ENCODE peak calls at places on chromosomes 4 and X, in five cellular contexts. One of them, this sample, is unnamed.

GRCh38 chrX:3939967-3940610 is 226.6 kb upstream of the PRKX start:
- DNase-seq in GM23338: peak
- DNase-seq in upper lobe of right lung: no peak
- DNase-seq in IMR-90: peak
- DNase-seq in right cardiac atrium: peak
- DNase-seq in this sample: no peak

GRCh38 chrX:139739138-139739537 is 31.2 kb upstream of the MCF2 start:
- DNase-seq in upper lobe of right lung: no peak
- DNase-seq in GM23338: no peak
- DNase-seq in IMR-90: peak
- DNase-seq in right cardiac atrium: no peak
- DNase-seq in this sample: no peak

GRCh38 chrX:50903387-50904027 is 7.0 kb upstream of the BMP15 start:
- DNase-seq in GM23338: peak
- DNase-seq in upper lobe of right lung: no peak
- DNase-seq in IMR-90: peak
- DNase-seq in right cardiac atrium: no peak
- DNase-seq in this sample: no peak

GRCh38 chr4:10866691-10867090 is 182.1 kb upstream of the CLNK start:
- DNase-seq in GM23338: no peak
- DNase-seq in upper lobe of right lung: no peak
- DNase-seq in right cardiac atrium: no peak
- DNase-seq in IMR-90: no peak
- DNase-seq in this sample: no peak

GRCh38 chr4:7945709-7946380 is 6.2 kb upstream of the AFAP1 start:
- DNase-seq in GM23338: no peak
- DNase-seq in right cardiac atrium: no peak
- DNase-seq in upper lobe of right lung: peak
- DNase-seq in IMR-90: no peak
- DNase-seq in this sample: no peak

GRCh38 chrX:119502727-119503483 is 34.7 kb downstream of the SLC25A5 start:
- DNase-seq in right cardiac atrium: no peak
- DNase-seq in upper lobe of right lung: peak
- DNase-seq in IMR-90: peak
- DNase-seq in GM23338: no peak
- DNase-seq in this sample: peak

GRCh38 chr4:129926936-129927335 is 831.0 kb downstream of the C4orf33 start:
- DNase-seq in right cardiac atrium: no peak
- DNase-seq in upper lobe of right lung: no peak
- DNase-seq in IMR-90: no peak
- DNase-seq in GM23338: peak
- DNase-seq in this sample: no peak

GRCh38 chr4:24745172-24745895 is 50.0 kb upstream of the SOD3 start:
- DNase-seq in right cardiac atrium: no peak
- DNase-seq in upper lobe of right lung: no peak
- DNase-seq in IMR-90: no peak
- DNase-seq in GM23338: no peak
- DNase-seq in this sample: no peak

GRCh38 chr4:169059294-169060201 is 49.5 kb upstream of the CBR4 start:
- DNase-seq in upper lobe of right lung: no peak
- DNase-seq in GM23338: no peak
- DNase-seq in right cardiac atrium: peak
- DNase-seq in IMR-90: no peak
- DNase-seq in this sample: no peak

GRCh38 chrX:40010550-40011364 is 87.0 kb downstream of the BCOR start:
- DNase-seq in GM23338: no peak
- DNase-seq in IMR-90: no peak
- DNase-seq in right cardiac atrium: no peak
- DNase-seq in upper lobe of right lung: no peak
- DNase-seq in this sample: no peak

GRCh38 chr4:2797545-2798305 is 4.8 kb downstream of the SH3BP2 start:
- DNase-seq in upper lobe of right lung: peak
- DNase-seq in GM23338: no peak
- DNase-seq in IMR-90: no peak
- DNase-seq in right cardiac atrium: no peak
- DNase-seq in this sample: peak

GRCh38 chr4:109962401-109962800 is 49.7 kb downstream of the EGF start:
- DNase-seq in GM23338: no peak
- DNase-seq in upper lobe of right lung: no peak
- DNase-seq in right cardiac atrium: no peak
- DNase-seq in IMR-90: no peak
- DNase-seq in this sample: no peak

GRCh38 chrX:102042706-102043325 is 82.7 kb upstream of the TCEAL2 start:
- DNase-seq in upper lobe of right lung: no peak
- DNase-seq in IMR-90: no peak
- DNase-seq in GM23338: no peak
- DNase-seq in right cardiac atrium: no peak
- DNase-seq in this sample: no peak

GRCh38 chr4:83855044-83855443 is 319.1 kb downstream of the GPAT3 start:
- DNase-seq in upper lobe of right lung: no peak
- DNase-seq in GM23338: no peak
- DNase-seq in IMR-90: peak
- DNase-seq in right cardiac atrium: no peak
- DNase-seq in this sample: no peak

GRCh38 chrX:71095033-71095432 is 618 bp upstream of the FOXO4 start:
- DNase-seq in right cardiac atrium: no peak
- DNase-seq in GM23338: no peak
- DNase-seq in upper lobe of right lung: no peak
- DNase-seq in IMR-90: no peak
- DNase-seq in this sample: no peak
- H3K4me3 ChIP-seq in right cardiac atrium: peak
- H3K4me3 ChIP-seq in GM23338: peak
- H3K4me3 ChIP-seq in upper lobe of right lung: peak
- H3K4me3 ChIP-seq in IMR-90: peak
- H3K4me3 ChIP-seq in this sample: peak

GRCh38 chr4:146742416-146742815 is 103.7 kb downstream of the POU4F2 start:
- DNase-seq in upper lobe of right lung: no peak
- DNase-seq in right cardiac atrium: no peak
- DNase-seq in GM23338: peak
- DNase-seq in IMR-90: no peak
- DNase-seq in this sample: no peak

DNA sequence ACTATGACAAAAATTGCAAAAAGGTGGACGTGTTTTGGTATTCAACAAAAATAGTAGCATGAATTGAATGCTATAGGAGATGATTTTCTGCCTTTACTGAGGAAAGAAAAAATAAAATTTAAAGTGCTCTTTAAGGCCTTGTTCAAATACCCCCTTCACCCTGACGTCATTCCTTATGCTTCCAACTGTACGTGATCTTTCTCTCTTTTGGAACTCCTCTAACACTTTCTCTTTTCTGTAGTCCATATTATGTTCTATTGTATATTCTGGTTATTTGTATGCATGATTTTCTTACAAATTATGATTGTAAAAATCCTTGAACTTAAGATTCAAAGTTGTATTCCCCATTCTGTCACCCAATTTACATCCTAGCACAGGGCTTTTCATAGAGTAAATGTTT is 100.5 kb downstream of the POU4F2 start:
- DNase-seq in right cardiac atrium: no peak
- DNase-seq in GM23338: no peak
- DNase-seq in IMR-90: no peak
- DNase-seq in upper lobe of right lung: no peak
- DNase-seq in this sample: no peak
- H3K27ac ChIP-seq in right cardiac atrium: no peak
- H3K27ac ChIP-seq in GM23338: no peak
- H3K27ac ChIP-seq in IMR-90: no peak
- H3K27ac ChIP-seq in upper lobe of right lung: no peak
- H3K27ac ChIP-seq in this sample: no peak

DNA sequence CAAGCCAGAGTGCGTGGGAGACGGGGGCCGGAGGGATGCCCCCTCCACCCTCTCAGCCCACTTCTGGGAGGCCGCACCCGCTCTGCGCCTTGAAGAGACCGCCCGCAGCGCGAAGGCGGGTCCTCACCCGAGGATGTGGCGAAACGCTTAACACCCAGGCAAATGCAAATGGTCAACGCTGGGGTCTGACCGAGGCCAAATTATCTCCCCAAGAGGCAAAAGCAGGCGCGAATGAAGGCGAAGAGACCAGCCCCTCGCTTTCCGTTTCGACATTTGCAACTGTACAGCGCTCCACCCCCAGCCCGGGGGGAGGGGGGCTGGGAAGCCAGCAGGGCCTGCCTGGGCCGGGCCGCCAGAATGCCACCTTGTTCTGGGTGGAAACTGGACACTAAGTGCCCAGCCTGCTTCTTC is 137.7 kb upstream of the ZIC3 start:
- DNase-seq in GM23338: peak
- DNase-seq in upper lobe of right lung: no peak
- DNase-seq in right cardiac atrium: peak
- DNase-seq in IMR-90: no peak
- DNase-seq in this sample: no peak
- H3K4me3 ChIP-seq in GM23338: peak
- H3K4me3 ChIP-seq in upper lobe of right lung: peak
- H3K4me3 ChIP-seq in right cardiac atrium: peak
- H3K4me3 ChIP-seq in IMR-90: peak
- H3K4me3 ChIP-seq in this sample: peak

DNA sequence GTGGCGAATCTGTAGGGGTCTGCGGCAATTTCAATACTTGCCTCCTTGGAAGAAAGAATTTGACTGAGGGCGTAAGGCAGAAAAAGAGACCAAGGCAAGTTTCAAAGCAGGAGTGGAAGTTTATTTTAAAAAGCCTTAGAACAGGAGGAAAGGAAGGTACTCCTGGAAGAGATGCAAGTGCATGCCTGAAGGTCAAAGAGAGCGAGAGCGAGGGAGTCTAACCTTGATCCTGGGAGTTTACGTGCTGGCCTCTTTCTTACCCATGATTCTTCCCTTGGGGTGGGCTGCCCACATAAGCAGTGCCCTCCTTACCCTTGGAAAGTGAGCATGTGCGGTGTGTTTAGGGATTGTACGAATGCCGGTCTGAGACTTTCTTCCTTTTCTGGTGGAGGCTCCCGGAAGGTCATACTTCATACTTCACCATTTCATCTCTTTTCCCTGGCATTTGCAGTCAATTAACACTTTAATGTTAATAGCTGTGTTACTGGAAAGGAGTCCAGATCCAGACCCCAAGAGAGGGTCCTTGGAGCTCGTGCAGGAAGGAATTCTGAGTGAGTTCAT is 40.0 kb downstream of the ARSD start:
- DNase-seq in IMR-90: no peak
- DNase-seq in GM23338: no peak
- DNase-seq in right cardiac atrium: no peak
- DNase-seq in upper lobe of right lung: no peak
- DNase-seq in this sample: no peak
- H3K27ac ChIP-seq in IMR-90: no peak
- H3K27ac ChIP-seq in GM23338: peak
- H3K27ac ChIP-seq in right cardiac atrium: no peak
- H3K27ac ChIP-seq in upper lobe of right lung: no peak
- H3K27ac ChIP-seq in this sample: no peak

GRCh38 chrX:69469975-69470374 is 34.2 kb upstream of the NALF2 start:
- DNase-seq in GM23338: no peak
- DNase-seq in right cardiac atrium: no peak
- DNase-seq in IMR-90: no peak
- DNase-seq in upper lobe of right lung: no peak
- DNase-seq in this sample: no peak
- H3K4me3 ChIP-seq in GM23338: no peak
- H3K4me3 ChIP-seq in right cardiac atrium: no peak
- H3K4me3 ChIP-seq in IMR-90: no peak
- H3K4me3 ChIP-seq in upper lobe of right lung: no peak
- H3K4me3 ChIP-seq in this sample: no peak

DNA sequence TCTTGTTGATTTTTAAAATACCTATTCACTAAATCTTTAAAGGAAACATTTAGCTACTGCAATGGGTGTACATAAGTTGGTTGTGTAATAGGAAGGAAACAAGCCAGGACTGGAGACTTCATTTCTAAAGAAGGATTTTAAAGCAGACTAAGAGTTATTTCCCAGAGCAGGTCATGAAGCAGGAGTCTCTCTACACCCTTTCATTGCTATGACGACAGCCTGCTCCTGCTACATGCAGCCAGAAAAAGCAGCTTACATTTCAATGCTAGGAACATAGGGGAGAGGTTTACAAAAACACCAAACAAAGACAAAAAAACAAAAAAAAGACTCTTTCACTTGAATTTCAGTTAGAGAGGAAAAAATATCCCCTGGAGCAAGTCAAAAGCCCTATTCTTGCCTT is 3.5 kb downstream of the SPARCL1 start:
- DNase-seq in right cardiac atrium: no peak
- DNase-seq in GM23338: no peak
- DNase-seq in IMR-90: peak
- DNase-seq in upper lobe of right lung: no peak
- DNase-seq in this sample: no peak
- H3K27ac ChIP-seq in right cardiac atrium: peak
- H3K27ac ChIP-seq in GM23338: no peak
- H3K27ac ChIP-seq in IMR-90: no peak
- H3K27ac ChIP-seq in upper lobe of right lung: peak
- H3K27ac ChIP-seq in this sample: no peak

This sample was measured in naive thymus-derived CD4-positive, alpha-beta T cell.